ENCODE peak calls at places on chromosomes 3 and 15, in six cellular contexts. N is HCT116, T is SK-N-SH, Z is GM12878, D is H1, P is HepG2. R is an unnamed sample.
A peak's percentile ranks its signal among the peaks of the same experiment; 100 is the strongest.

GRCh38 chr15:100094127-100094510 is 247.7 kb downstream of the ADAMTS17 start:
- DNase-seq in Z (no peak), T (no peak), P (no peak), D (no peak), N (no peak), R (no peak)

GRCh38 chr3:35524851-35525250 is 114.5 kb upstream of the ARPP21 start:
- DNase-seq in Z (no peak), P (peak; percentile 13), D (no peak), T (no peak), N (no peak), R (no peak)

GRCh38 chr15:93349146-93349545 is 260.1 kb upstream of the RGMA start:
- DNase-seq in P (no peak), T (no peak), D (no peak), N (no peak), Z (no peak), R (no peak)

GRCh38 chr3:172082269-172082668 is 42.9 kb downstream of the FNDC3B start:
- DNase-seq in P (peak; percentile 49), D (no peak), T (peak; percentile 57), N (no peak), Z (no peak), R (no peak)

GRCh38 chr15:47184405-47185221 is 532.7 kb upstream of the SEMA6D start:
- DNase-seq in D (peak; percentile 80), P (no peak), T (peak; percentile 79), N (no peak), Z (no peak), R (no peak)

GRCh38 chr3:54835701-54836100 is 92.2 kb downstream of the LRTM1 start:
- DNase-seq in T (no peak), D (no peak), N (no peak), Z (no peak), P (no peak), R (no peak)

GRCh38 chr15:45540531-45540930 is 18.0 kb upstream of the SLC30A4 start:
- DNase-seq in P (no peak), T (no peak), N (no peak), D (no peak), Z (no peak), R (no peak)

GRCh38 chr3:81980566-81981494 is 219.4 kb upstream of the GBE1 start:
- DNase-seq in Z (no peak), P (no peak), D (no peak), T (no peak), N (peak; percentile 40), R (no peak)

GRCh38 chr3:126553284-126553811 is 5.4 kb downstream of the C3orf22 start:
- DNase-seq in Z (no peak), N (no peak), P (no peak), D (no peak), T (peak; percentile 5), R (no peak)

GRCh38 chr3:42189071-42189470 is 76.9 kb downstream of the CCK start:
- DNase-seq in N (no peak), D (no peak), T (no peak), Z (no peak), P (no peak), R (no peak)

GRCh38 chr3:168186293-168186983 is 90.7 kb upstream of the GOLIM4 start:
- DNase-seq in P (peak; percentile 6), Z (no peak), T (no peak), D (no peak), N (no peak), R (no peak)

GRCh38 chr15:26082069-26082832 is 219.1 kb upstream of the ATP10A start:
- DNase-seq in D (peak; percentile 98), N (no peak), Z (peak; percentile 53), T (peak; percentile 90), P (peak; percentile 91), R (peak; percentile 85)

GRCh38 chr3:8500966-8501365 is 657 bp upstream of the LMCD1 start:
- DNase-seq in N (no peak), D (no peak), Z (no peak), T (no peak), P (no peak), R (no peak)

GRCh38 chr3:73228425-73228824 is 167.0 kb downstream of the EBLN2 start:
- DNase-seq in N (no peak), P (no peak), T (no peak), D (no peak), Z (no peak), R (no peak)

GRCh38 chr15:93028632-93029612 is 60.1 kb downstream of the RGMA start:
- DNase-seq in P (no peak), Z (no peak), N (no peak), D (no peak), T (no peak), R (no peak)

GRCh38 chr15:38688761-38689160 is 124.1 kb upstream of the RASGRP1 start:
- DNase-seq in N (no peak), D (no peak), Z (no peak), T (no peak), P (no peak), R (no peak)

GRCh38 chr3:12981631-12982265 is 91.5 kb downstream of the IQSEC1 start:
- DNase-seq in T (no peak), Z (no peak), D (no peak), P (no peak), N (no peak), R (no peak)

GRCh38 chr3:27141668-27142067 is 227.5 kb downstream of the NEK10 start:
- DNase-seq in T (no peak), P (no peak), N (peak; percentile 26), D (no peak), Z (no peak), R (peak; percentile 22)

GRCh38 chr3:102885289-102885688 is 450.5 kb downstream of the ZPLD1 start:
- DNase-seq in T (no peak), N (no peak), D (no peak), P (peak; percentile 83), Z (no peak), R (no peak)

GRCh38 chr15:93566777-93567176 is 477.8 kb upstream of the RGMA start:
- DNase-seq in N (no peak), T (no peak), Z (no peak), P (no peak), D (no peak), R (no peak)

GRCh38 chr3:67292356-67293225 is 294.5 kb downstream of the KBTBD8 start:
- DNase-seq in D (no peak), P (peak; percentile 88), N (no peak), T (no peak), Z (no peak), R (no peak)

GRCh38 chr3:180680097-180680430 is 775 bp upstream of the CCDC39 start:
- DNase-seq in P (no peak), Z (no peak), N (no peak), T (peak; percentile 38), D (no peak), R (peak; percentile 51)

GRCh38 chr3:159191454-159191853 is 389.6 kb downstream of the MFSD1 start:
- DNase-seq in T (no peak), N (peak; percentile 7), D (no peak), Z (no peak), P (no peak), R (no peak)

GRCh38 chr3:72428803-72429202 is 419.4 kb downstream of the SHQ1 start:
- DNase-seq in D (no peak), Z (no peak), T (no peak), P (no peak), N (no peak), R (no peak)

GRCh38 chr15:69144530-69144929 is 15.9 kb upstream of the GLCE start:
- DNase-seq in D (no peak), Z (no peak), N (no peak), P (no peak), T (no peak), R (no peak)

GRCh38 chr15:41848595-41848994 is 9.9 kb downstream of the PLA2G4B start:
- DNase-seq in P (no peak), T (no peak), D (no peak), N (no peak), Z (no peak), R (no peak)

GRCh38 chr3:100024520-100025303 is 89.6 kb downstream of the FILIP1L start:
- DNase-seq in N (no peak), P (peak; percentile 33), Z (no peak), D (no peak), T (no peak), R (no peak)

GRCh38 chr3:192259661-192260060 is 467.7 kb downstream of the FGF12 start:
- DNase-seq in N (no peak), D (no peak), Z (no peak), T (no peak), P (no peak), R (no peak)

GRCh38 chr3:14562441-14562840 is 22.3 kb upstream of the GRIP2 start:
- DNase-seq in P (no peak), Z (no peak), D (no peak), N (no peak), T (no peak), R (no peak)

GRCh38 chr15:49888727-49889126 is 230.3 kb downstream of the ATP8B4 start:
- DNase-seq in N (no peak), P (no peak), T (peak; percentile 18), Z (no peak), D (no peak), R (no peak)
- TF ChIP-seq YY1 in N (no peak), P (no peak), T (no peak), Z (no peak), D (no peak), R (no peak)

DNA sequence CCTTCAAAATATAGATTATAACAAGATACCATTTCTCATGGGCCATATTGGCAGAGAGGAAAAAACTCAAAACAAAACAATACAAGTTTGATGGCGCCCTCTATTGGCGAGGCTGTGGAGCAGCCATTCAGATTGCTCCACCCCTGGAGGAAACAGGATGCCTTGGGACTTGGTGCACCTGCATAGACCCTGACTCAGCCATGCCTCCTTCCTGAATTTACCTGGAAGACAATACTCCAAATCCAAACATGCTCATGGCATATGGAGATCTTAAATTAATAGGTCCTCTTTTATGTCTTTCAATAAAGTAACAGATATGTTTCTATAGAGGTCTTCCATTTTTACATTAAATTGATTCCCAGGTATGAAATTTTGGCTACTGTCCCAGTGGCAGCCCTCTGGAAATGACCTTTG is 90.0 kb downstream of the APBA2 start:
- DNase-seq in N (peak; percentile 39), P (peak; percentile 42), D (peak; percentile 72), T (peak; percentile 77), Z (no peak), R (no peak)
- TF ChIP-seq YY1 in N (no peak), P (no peak), D (peak; percentile 73), T (no peak), Z (peak; percentile 61), R (no peak)

DNA sequence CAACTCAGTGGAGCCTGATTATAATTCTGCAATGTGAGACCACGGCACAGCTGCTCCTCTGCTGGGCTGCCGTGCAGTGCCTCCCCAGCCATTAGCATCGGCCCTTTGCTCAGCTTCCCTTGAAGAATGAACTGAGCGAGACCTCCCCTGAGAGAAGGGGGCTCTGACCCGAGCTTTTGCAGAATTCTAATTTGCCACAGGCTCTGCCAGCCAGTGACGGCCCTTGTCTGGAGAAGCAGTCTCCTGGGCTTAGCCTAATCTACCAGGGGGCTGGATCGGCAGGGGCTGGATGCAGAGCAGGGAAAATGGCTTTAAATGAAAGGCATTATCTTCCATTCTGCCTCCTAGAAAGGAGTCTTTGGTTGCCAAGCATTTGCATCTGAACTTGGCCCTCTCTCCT is 57.2 kb downstream of the GLDN start:
- DNase-seq in N (no peak), T (no peak), P (no peak), D (peak; percentile 37), Z (no peak), R (no peak)
- TF ChIP-seq YY1 in N (no peak), T (no peak), P (no peak), D (no peak), Z (no peak), R (no peak)

DNA sequence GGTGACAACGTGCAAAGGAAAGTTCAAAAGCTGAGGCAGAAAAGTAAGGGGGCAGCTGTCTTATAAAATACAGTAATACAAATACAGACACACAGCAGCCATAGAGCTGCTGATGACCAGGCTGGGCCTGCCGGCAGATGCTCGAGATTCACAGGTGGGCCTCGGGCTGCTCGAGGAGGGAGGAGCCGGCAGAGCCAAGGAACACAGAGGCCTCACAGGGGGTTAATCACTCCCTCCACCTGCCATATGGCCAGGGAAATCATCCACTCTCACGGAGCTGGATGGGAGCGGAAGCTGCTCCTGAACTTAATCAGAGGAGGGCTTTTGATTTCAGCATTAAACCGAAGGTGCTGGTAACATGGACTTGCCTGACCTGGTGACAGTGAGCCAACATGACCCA is 29.6 kb upstream of the MGLL start:
- DNase-seq in T (no peak), Z (no peak), D (peak; percentile 53), N (no peak), P (no peak), R (no peak)
- TF ChIP-seq YY1 in T (no peak), Z (no peak), D (no peak), N (no peak), P (no peak), R (no peak)

R was measured in NT2/D1.